ENCODE peak calls at places on chromosomes 5 and 9, in four cellular contexts. A, P, B and D are unnamed samples.

GRCh38 chr9:76576344-76576743 is 117.4 kb downstream of the GCNT1 start:
- DNase-seq in A (no peak), P (no peak), B (peak; percentile 51), D (peak; percentile 9)

GRCh38 chr5:88984040-88984439 is 101.1 kb upstream of the MEF2C start:
- DNase-seq in A (no peak), P (no peak), B (no peak), D (no peak)

GRCh38 chr9:31639444-31639843 is 745.0 kb upstream of the ACO1 start:
- DNase-seq in P (no peak), B (no peak), A (no peak), D (no peak)

GRCh38 chr5:112006721-112007120 is 249.7 kb upstream of the NREP start:
- DNase-seq in B (no peak), A (no peak), P (no peak), D (no peak)

GRCh38 chr5:77629553-77630245 is 8.8 kb downstream of the OTP start:
- DNase-seq in B (no peak), P (no peak), A (no peak), D (peak; percentile 81)

GRCh38 chr5:135135530-135136201 is 101.6 kb upstream of the PITX1 start:
- DNase-seq in B (no peak), A (no peak), P (peak; percentile 88), D (no peak)

GRCh38 chr5:50767588-50767987 is 101.2 kb downstream of the PARP8 start:
- DNase-seq in B (no peak), P (no peak), A (no peak), D (no peak)

GRCh38 chr5:504326-505148 is 19.7 kb downstream of the SLC9A3 start:
- DNase-seq in B (no peak), P (no peak), A (no peak), D (no peak)

GRCh38 chr9:120735009-120735408 is 20.7 kb upstream of the MEGF9 start:
- DNase-seq in A (no peak), P (no peak), B (no peak), D (no peak)

GRCh38 chr5:141330299-141331080 is at the start of gene PCDHGA1:
- DNase-seq in B (no peak), P (peak; percentile 34), A (no peak), D (no peak)

GRCh38 chr5:120466337-120467006 is 2.4 kb downstream of the PRR16 start:
- DNase-seq in P (no peak), A (no peak), B (no peak), D (no peak)

GRCh38 chr9:9998491-9999287 is 614.1 kb downstream of the PTPRD start:
- DNase-seq in A (no peak), P (no peak), B (no peak), D (no peak)

GRCh38 chr5:146041180-146041789 is 64.1 kb downstream of the PLAC8L1 start:
- DNase-seq in B (no peak), P (no peak), A (no peak), D (no peak)

GRCh38 chr5:137281201-137281600 is 217.9 kb downstream of the SPOCK1 start:
- DNase-seq in B (no peak), A (no peak), P (no peak), D (no peak)

GRCh38 chr9:107274953-107275422 is 8.1 kb upstream of the RAD23B start:
- DNase-seq in A (no peak), B (no peak), P (peak; percentile 95), D (no peak)

GRCh38 chr9:127084071-127085039 is 38.1 kb downstream of the ANGPTL2 start:
- DNase-seq in P (no peak), B (no peak), A (no peak), D (no peak)

GRCh38 chr9:22469928-22470544 is 23.4 kb downstream of the DMRTA1 start:
- DNase-seq in A (no peak), B (no peak), P (no peak), D (no peak)

GRCh38 chr9:93255994-93256877 is 72.3 kb downstream of the WNK2 start:
- DNase-seq in P (no peak), A (peak; percentile 8), B (no peak), D (peak; percentile 41)

GRCh38 chr5:168929656-168930055 is 350.5 kb upstream of the PANK3 start:
- DNase-seq in B (no peak), A (no peak), P (no peak), D (no peak)